ENCODE peak calls at places on chromosomes 7 and 10, in six cellular contexts. One of them, this sample, is unnamed.

GRCh38 chr7:34104992-34105391 is 199.7 kb downstream of the BMPER start:
- DNase-seq in DMS 273 treated with DMSO at 0.1 percent for 48 hours: no peak
- DNase-seq in GM23248: peak
- DNase-seq in NCI-H1092 treated with DMSO at 0.1 percent for 48 hours: no peak
- DNase-seq in A172: no peak
- DNase-seq in activated CD8-positive, alpha-beta T cell treated with anti-CD3 and anti-CD28 coated beads, Interleukin-2, amount 10 ng/mL, durations not matched to agents 7 days and 5 days: no peak
- DNase-seq in this sample: no peak

GRCh38 chr10:49187950-49188761 is at the start of gene TMEM273:
- DNase-seq in DMS 273 treated with DMSO at 0.1 percent for 48 hours: no peak
- DNase-seq in GM23248: no peak
- DNase-seq in NCI-H1092 treated with DMSO at 0.1 percent for 48 hours: no peak
- DNase-seq in A172: no peak
- DNase-seq in activated CD8-positive, alpha-beta T cell treated with anti-CD3 and anti-CD28 coated beads, Interleukin-2, amount 10 ng/mL, durations not matched to agents 7 days and 5 days: peak
- DNase-seq in this sample: no peak

GRCh38 chr10:91077549-91078017 is 142.9 kb upstream of the PCGF5 start:
- DNase-seq in DMS 273 treated with DMSO at 0.1 percent for 48 hours: no peak
- DNase-seq in GM23248: no peak
- DNase-seq in NCI-H1092 treated with DMSO at 0.1 percent for 48 hours: peak
- DNase-seq in A172: peak
- DNase-seq in activated CD8-positive, alpha-beta T cell treated with anti-CD3 and anti-CD28 coated beads, Interleukin-2, amount 10 ng/mL, durations not matched to agents 7 days and 5 days: no peak
- DNase-seq in this sample: peak

GRCh38 chr7:77866370-77866769 is 67.8 kb downstream of the PHTF2 start:
- DNase-seq in DMS 273 treated with DMSO at 0.1 percent for 48 hours: no peak
- DNase-seq in GM23248: peak
- DNase-seq in NCI-H1092 treated with DMSO at 0.1 percent for 48 hours: no peak
- DNase-seq in A172: no peak
- DNase-seq in activated CD8-positive, alpha-beta T cell treated with anti-CD3 and anti-CD28 coated beads, Interleukin-2, amount 10 ng/mL, durations not matched to agents 7 days and 5 days: no peak
- DNase-seq in this sample: no peak

GRCh38 chr10:73892314-73893080 is 18.1 kb upstream of the CAMK2G start:
- DNase-seq in DMS 273 treated with DMSO at 0.1 percent for 48 hours: no peak
- DNase-seq in GM23248: peak
- DNase-seq in NCI-H1092 treated with DMSO at 0.1 percent for 48 hours: no peak
- DNase-seq in A172: peak
- DNase-seq in activated CD8-positive, alpha-beta T cell treated with anti-CD3 and anti-CD28 coated beads, Interleukin-2, amount 10 ng/mL, durations not matched to agents 7 days and 5 days: no peak
- DNase-seq in this sample: no peak

GRCh38 chr7:71165708-71166107 is 33.8 kb downstream of the GALNT17 start:
- DNase-seq in DMS 273 treated with DMSO at 0.1 percent for 48 hours: no peak
- DNase-seq in GM23248: no peak
- DNase-seq in NCI-H1092 treated with DMSO at 0.1 percent for 48 hours: no peak
- DNase-seq in A172: no peak
- DNase-seq in activated CD8-positive, alpha-beta T cell treated with anti-CD3 and anti-CD28 coated beads, Interleukin-2, amount 10 ng/mL, durations not matched to agents 7 days and 5 days: no peak
- DNase-seq in this sample: no peak

GRCh38 chr7:1502845-1503244 is 1.3 kb downstream of the INTS1 start:
- DNase-seq in DMS 273 treated with DMSO at 0.1 percent for 48 hours: no peak
- DNase-seq in GM23248: no peak
- DNase-seq in NCI-H1092 treated with DMSO at 0.1 percent for 48 hours: no peak
- DNase-seq in A172: no peak
- DNase-seq in activated CD8-positive, alpha-beta T cell treated with anti-CD3 and anti-CD28 coated beads, Interleukin-2, amount 10 ng/mL, durations not matched to agents 7 days and 5 days: no peak
- DNase-seq in this sample: no peak

GRCh38 chr7:101164071-101164840 is 1.1 kb downstream of the VGF start:
- DNase-seq in DMS 273 treated with DMSO at 0.1 percent for 48 hours: no peak
- DNase-seq in GM23248: peak
- DNase-seq in NCI-H1092 treated with DMSO at 0.1 percent for 48 hours: no peak
- DNase-seq in A172: peak
- DNase-seq in activated CD8-positive, alpha-beta T cell treated with anti-CD3 and anti-CD28 coated beads, Interleukin-2, amount 10 ng/mL, durations not matched to agents 7 days and 5 days: no peak
- DNase-seq in this sample: no peak

GRCh38 chr7:51186531-51186930 is 130.1 kb downstream of the COBL start:
- DNase-seq in DMS 273 treated with DMSO at 0.1 percent for 48 hours: no peak
- DNase-seq in GM23248: peak
- DNase-seq in NCI-H1092 treated with DMSO at 0.1 percent for 48 hours: no peak
- DNase-seq in A172: peak
- DNase-seq in activated CD8-positive, alpha-beta T cell treated with anti-CD3 and anti-CD28 coated beads, Interleukin-2, amount 10 ng/mL, durations not matched to agents 7 days and 5 days: no peak
- DNase-seq in this sample: no peak

GRCh38 chr10:113957013-113957412 is 86.7 kb upstream of the ADRB1 start:
- DNase-seq in DMS 273 treated with DMSO at 0.1 percent for 48 hours: no peak
- DNase-seq in GM23248: peak
- DNase-seq in NCI-H1092 treated with DMSO at 0.1 percent for 48 hours: no peak
- DNase-seq in A172: no peak
- DNase-seq in activated CD8-positive, alpha-beta T cell treated with anti-CD3 and anti-CD28 coated beads, Interleukin-2, amount 10 ng/mL, durations not matched to agents 7 days and 5 days: no peak
- DNase-seq in this sample: no peak

GRCh38 chr7:149855368-149856305 is 17.5 kb downstream of the ZNF862 start:
- DNase-seq in DMS 273 treated with DMSO at 0.1 percent for 48 hours: peak
- DNase-seq in GM23248: peak
- DNase-seq in NCI-H1092 treated with DMSO at 0.1 percent for 48 hours: peak
- DNase-seq in A172: peak
- DNase-seq in activated CD8-positive, alpha-beta T cell treated with anti-CD3 and anti-CD28 coated beads, Interleukin-2, amount 10 ng/mL, durations not matched to agents 7 days and 5 days: no peak
- DNase-seq in this sample: no peak

GRCh38 chr7:131636092-131636491 is 79.7 kb upstream of the PODXL start:
- DNase-seq in DMS 273 treated with DMSO at 0.1 percent for 48 hours: no peak
- DNase-seq in GM23248: no peak
- DNase-seq in NCI-H1092 treated with DMSO at 0.1 percent for 48 hours: no peak
- DNase-seq in A172: no peak
- DNase-seq in activated CD8-positive, alpha-beta T cell treated with anti-CD3 and anti-CD28 coated beads, Interleukin-2, amount 10 ng/mL, durations not matched to agents 7 days and 5 days: no peak
- DNase-seq in this sample: no peak

GRCh38 chr10:70461397-70462348 is 16.9 kb upstream of the PALD1 start:
- DNase-seq in DMS 273 treated with DMSO at 0.1 percent for 48 hours: peak
- DNase-seq in GM23248: peak
- DNase-seq in NCI-H1092 treated with DMSO at 0.1 percent for 48 hours: peak
- DNase-seq in A172: peak
- DNase-seq in activated CD8-positive, alpha-beta T cell treated with anti-CD3 and anti-CD28 coated beads, Interleukin-2, amount 10 ng/mL, durations not matched to agents 7 days and 5 days: peak
- DNase-seq in this sample: peak

GRCh38 chr10:44334621-44335184 is 50.2 kb downstream of the CXCL12 start:
- DNase-seq in DMS 273 treated with DMSO at 0.1 percent for 48 hours: peak
- DNase-seq in GM23248: peak
- DNase-seq in NCI-H1092 treated with DMSO at 0.1 percent for 48 hours: no peak
- DNase-seq in A172: peak
- DNase-seq in activated CD8-positive, alpha-beta T cell treated with anti-CD3 and anti-CD28 coated beads, Interleukin-2, amount 10 ng/mL, durations not matched to agents 7 days and 5 days: no peak
- DNase-seq in this sample: no peak